ENCODE peak calls at places on chromosomes 1 and 21, in seven cellular contexts. One of them, this sample, is unnamed.

GRCh38 chr1:160020196-160020595 is 11.6 kb downstream of the PIGM start:
- DNase-seq in choroid plexus epithelial cell: no peak
- DNase-seq in GM23338: no peak
- DNase-seq in right atrium auricular region: no peak
- DNase-seq in fibroblast of lung: no peak
- DNase-seq in fibroblast of pulmonary artery: no peak
- DNase-seq in CD8-positive, alpha-beta T cell: no peak
- DNase-seq in this sample: no peak

GRCh38 chr1:23727362-23727811 is 15.9 kb upstream of the ELOA start:
- DNase-seq in CD8-positive, alpha-beta T cell: no peak
- DNase-seq in right atrium auricular region: peak
- DNase-seq in fibroblast of lung: peak
- DNase-seq in fibroblast of pulmonary artery: peak
- DNase-seq in choroid plexus epithelial cell: peak
- DNase-seq in GM23338: no peak
- DNase-seq in this sample: peak

GRCh38 chr1:18200136-18200717 is 92.6 kb downstream of the IGSF21 start:
- DNase-seq in fibroblast of pulmonary artery: no peak
- DNase-seq in CD8-positive, alpha-beta T cell: no peak
- DNase-seq in choroid plexus epithelial cell: no peak
- DNase-seq in right atrium auricular region: no peak
- DNase-seq in fibroblast of lung: no peak
- DNase-seq in GM23338: peak
- DNase-seq in this sample: no peak

GRCh38 chr1:217526636-217527035 is 104.3 kb downstream of the GPATCH2 start:
- DNase-seq in CD8-positive, alpha-beta T cell: no peak
- DNase-seq in choroid plexus epithelial cell: peak
- DNase-seq in right atrium auricular region: no peak
- DNase-seq in fibroblast of pulmonary artery: no peak
- DNase-seq in GM23338: no peak
- DNase-seq in fibroblast of lung: no peak
- DNase-seq in this sample: no peak

GRCh38 chr1:150066838-150067183 is 765 bp upstream of the VPS45 start:
- DNase-seq in right atrium auricular region: no peak
- DNase-seq in fibroblast of lung: no peak
- DNase-seq in choroid plexus epithelial cell: peak
- DNase-seq in GM23338: peak
- DNase-seq in fibroblast of pulmonary artery: no peak
- DNase-seq in CD8-positive, alpha-beta T cell: peak
- DNase-seq in this sample: no peak

GRCh38 chr1:177045156-177045555 is 119.4 kb downstream of the ASTN1 start:
- DNase-seq in GM23338: no peak
- DNase-seq in fibroblast of pulmonary artery: no peak
- DNase-seq in choroid plexus epithelial cell: no peak
- DNase-seq in CD8-positive, alpha-beta T cell: no peak
- DNase-seq in right atrium auricular region: no peak
- DNase-seq in fibroblast of lung: no peak
- DNase-seq in this sample: no peak

GRCh38 chr1:110370827-110371226 is 20.0 kb downstream of the SLC16A4 start:
- DNase-seq in fibroblast of pulmonary artery: peak
- DNase-seq in GM23338: no peak
- DNase-seq in choroid plexus epithelial cell: peak
- DNase-seq in fibroblast of lung: peak
- DNase-seq in CD8-positive, alpha-beta T cell: no peak
- DNase-seq in right atrium auricular region: no peak
- DNase-seq in this sample: no peak

GRCh38 chr1:58251415-58252073 is 295.0 kb downstream of the OMA1 start:
- DNase-seq in right atrium auricular region: no peak
- DNase-seq in CD8-positive, alpha-beta T cell: no peak
- DNase-seq in choroid plexus epithelial cell: peak
- DNase-seq in fibroblast of lung: no peak
- DNase-seq in GM23338: peak
- DNase-seq in fibroblast of pulmonary artery: peak
- DNase-seq in this sample: peak

GRCh38 chr1:94773931-94774422 is 46.2 kb upstream of the SLC44A3 start:
- DNase-seq in fibroblast of pulmonary artery: peak
- DNase-seq in CD8-positive, alpha-beta T cell: no peak
- DNase-seq in GM23338: peak
- DNase-seq in right atrium auricular region: no peak
- DNase-seq in fibroblast of lung: peak
- DNase-seq in choroid plexus epithelial cell: peak
- DNase-seq in this sample: no peak

GRCh38 chr21:42739061-42739931 is 85.9 kb downstream of the PDE9A start:
- DNase-seq in GM23338: no peak
- DNase-seq in fibroblast of lung: no peak
- DNase-seq in fibroblast of pulmonary artery: no peak
- DNase-seq in CD8-positive, alpha-beta T cell: no peak
- DNase-seq in choroid plexus epithelial cell: peak
- DNase-seq in right atrium auricular region: no peak
- DNase-seq in this sample: no peak

GRCh38 chr1:108719654-108720435 is 7.1 kb downstream of the FNDC7 start:
- DNase-seq in CD8-positive, alpha-beta T cell: no peak
- DNase-seq in right atrium auricular region: peak
- DNase-seq in fibroblast of lung: peak
- DNase-seq in choroid plexus epithelial cell: peak
- DNase-seq in GM23338: no peak
- DNase-seq in fibroblast of pulmonary artery: peak
- DNase-seq in this sample: no peak

GRCh38 chr1:207805841-207806421 is 54.1 kb downstream of the CD46 start:
- DNase-seq in GM23338: no peak
- DNase-seq in CD8-positive, alpha-beta T cell: no peak
- DNase-seq in fibroblast of lung: peak
- DNase-seq in fibroblast of pulmonary artery: peak
- DNase-seq in right atrium auricular region: peak
- DNase-seq in choroid plexus epithelial cell: peak
- DNase-seq in this sample: no peak

GRCh38 chr1:85417876-85418275 is 47.1 kb downstream of the DDAH1 start:
- DNase-seq in fibroblast of pulmonary artery: no peak
- DNase-seq in GM23338: no peak
- DNase-seq in right atrium auricular region: no peak
- DNase-seq in CD8-positive, alpha-beta T cell: no peak
- DNase-seq in fibroblast of lung: no peak
- DNase-seq in choroid plexus epithelial cell: no peak
- DNase-seq in this sample: no peak

GRCh38 chr1:220810179-220810653 is 23.5 kb downstream of the MTARC1 start:
- DNase-seq in fibroblast of pulmonary artery: peak
- DNase-seq in fibroblast of lung: peak
- DNase-seq in CD8-positive, alpha-beta T cell: peak
- DNase-seq in GM23338: peak
- DNase-seq in right atrium auricular region: peak
- DNase-seq in choroid plexus epithelial cell: peak
- DNase-seq in this sample: peak

DNA sequence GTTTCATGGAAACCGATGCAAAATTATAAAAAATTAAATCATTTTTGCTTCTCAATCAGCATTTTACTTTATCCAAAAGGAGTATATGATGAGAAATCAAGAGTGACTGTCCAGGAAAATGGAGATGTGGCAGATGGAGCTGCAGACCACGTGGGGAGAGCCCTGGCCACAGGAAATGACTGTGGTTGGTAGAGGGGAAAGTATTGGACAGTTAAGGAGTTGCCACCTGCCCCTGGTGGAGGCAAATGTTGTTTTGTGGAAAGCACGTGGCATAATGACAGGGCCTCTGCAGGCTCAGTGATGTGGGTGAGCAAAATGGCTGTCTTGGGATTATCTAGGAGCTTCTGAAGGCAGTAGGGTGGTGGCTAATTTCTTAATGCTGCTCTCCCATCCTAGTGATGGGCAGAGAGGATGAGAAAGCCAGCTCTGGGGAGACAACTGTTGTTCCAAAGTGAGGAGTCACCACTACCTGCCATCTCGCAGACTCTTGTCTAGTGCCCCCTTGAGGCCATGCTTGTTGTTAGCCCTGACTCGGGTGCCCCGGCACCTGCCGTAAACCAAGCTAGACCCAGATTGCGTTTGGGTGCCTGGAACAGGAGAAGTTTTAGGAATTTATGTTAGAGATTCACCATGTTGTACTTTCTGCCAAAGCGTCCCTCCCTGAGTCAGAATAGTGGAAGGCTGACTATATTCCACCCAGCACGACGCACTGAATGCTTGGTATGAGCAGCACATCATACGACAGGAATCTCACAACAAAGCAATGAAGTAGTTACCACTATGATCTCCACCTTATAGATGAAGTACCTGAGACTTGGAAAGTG is 144.0 kb downstream of the ROR1 start:
- DNase-seq in choroid plexus epithelial cell: peak
- DNase-seq in fibroblast of pulmonary artery: no peak
- DNase-seq in CD8-positive, alpha-beta T cell: no peak
- DNase-seq in fibroblast of lung: no peak
- DNase-seq in GM23338: peak
- DNase-seq in right atrium auricular region: no peak
- DNase-seq in this sample: no peak
- TF ChIP-seq CTCF in choroid plexus epithelial cell: peak
- TF ChIP-seq CTCF in fibroblast of pulmonary artery: peak
- TF ChIP-seq CTCF in CD8-positive, alpha-beta T cell: no peak
- TF ChIP-seq CTCF in fibroblast of lung: peak
- TF ChIP-seq CTCF in GM23338: peak
- TF ChIP-seq CTCF in right atrium auricular region: no peak
- TF ChIP-seq CTCF in this sample: no peak

GRCh38 chr1:161198877-161199431 is at the start of gene ADAMTS4:
- DNase-seq in GM23338: peak
- DNase-seq in choroid plexus epithelial cell: peak
- DNase-seq in fibroblast of pulmonary artery: peak
- DNase-seq in right atrium auricular region: peak
- DNase-seq in CD8-positive, alpha-beta T cell: no peak
- DNase-seq in fibroblast of lung: peak
- DNase-seq in this sample: no peak

GRCh38 chr1:161199506-161200119 is 759 bp upstream of the ADAMTS4 start:
- DNase-seq in choroid plexus epithelial cell: no peak
- DNase-seq in right atrium auricular region: no peak
- DNase-seq in fibroblast of lung: no peak
- DNase-seq in CD8-positive, alpha-beta T cell: no peak
- DNase-seq in fibroblast of pulmonary artery: peak
- DNase-seq in GM23338: peak
- DNase-seq in this sample: no peak

GRCh38 chr1:161196521-161197451 is 2.1 kb downstream of the ADAMTS4 start:
- DNase-seq in fibroblast of pulmonary artery: peak
- DNase-seq in choroid plexus epithelial cell: peak
- DNase-seq in CD8-positive, alpha-beta T cell: no peak
- DNase-seq in fibroblast of lung: peak
- DNase-seq in GM23338: peak
- DNase-seq in right atrium auricular region: no peak
- DNase-seq in this sample: no peak

GRCh38 chr1:161197560-161198205 is 1.2 kb downstream of the ADAMTS4 start:
- DNase-seq in fibroblast of lung: no peak
- DNase-seq in right atrium auricular region: no peak
- DNase-seq in CD8-positive, alpha-beta T cell: no peak
- DNase-seq in fibroblast of pulmonary artery: no peak
- DNase-seq in choroid plexus epithelial cell: no peak
- DNase-seq in GM23338: no peak
- DNase-seq in this sample: no peak

DNA sequence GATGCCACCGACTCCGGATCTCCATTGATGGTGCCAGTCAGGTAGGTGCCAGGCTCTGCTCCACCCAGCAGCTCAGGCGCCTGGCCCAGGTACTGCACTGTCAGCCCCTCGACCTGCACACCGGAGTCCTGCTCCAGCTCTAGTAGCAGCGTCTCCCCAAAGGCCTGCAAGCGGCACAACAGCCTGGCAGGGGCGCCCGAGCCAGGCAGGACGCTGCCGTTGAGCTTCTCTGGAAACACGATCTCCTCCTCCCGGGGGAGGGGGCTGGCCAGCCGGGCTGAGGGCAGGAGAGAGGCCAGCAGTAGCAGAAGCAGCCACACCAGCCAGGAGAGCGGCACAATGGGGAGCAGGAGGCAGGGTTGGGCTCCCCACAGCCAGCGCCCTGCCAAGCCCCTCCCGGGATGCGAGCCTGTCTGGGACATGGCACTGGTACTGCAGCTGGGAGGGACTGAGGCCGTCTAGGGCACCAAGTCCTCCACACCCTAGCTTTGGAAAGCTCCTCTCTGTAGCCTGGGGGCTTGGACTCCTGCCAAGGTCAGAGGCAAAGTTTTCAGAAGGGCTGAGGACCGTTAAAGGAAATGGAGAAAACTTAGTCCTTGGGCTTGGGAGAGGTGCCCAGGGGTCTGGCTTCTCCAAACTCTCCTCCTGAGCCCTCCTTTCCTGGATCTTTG is 513 bp downstream of the ADAMTS4 start:
- DNase-seq in GM23338: peak
- DNase-seq in choroid plexus epithelial cell: peak
- DNase-seq in right atrium auricular region: no peak
- DNase-seq in CD8-positive, alpha-beta T cell: no peak
- DNase-seq in fibroblast of lung: peak
- DNase-seq in fibroblast of pulmonary artery: peak
- DNase-seq in this sample: no peak
- H3K4me3 ChIP-seq in GM23338: peak
- H3K4me3 ChIP-seq in choroid plexus epithelial cell: peak
- H3K4me3 ChIP-seq in right atrium auricular region: peak
- H3K4me3 ChIP-seq in CD8-positive, alpha-beta T cell: no peak
- H3K4me3 ChIP-seq in fibroblast of lung: peak
- H3K4me3 ChIP-seq in fibroblast of pulmonary artery: peak
- H3K4me3 ChIP-seq in this sample: no peak

GRCh38 chr1:231544943-231545592 is 16.6 kb downstream of the TSNAX start:
- DNase-seq in right atrium auricular region: no peak
- DNase-seq in GM23338: no peak
- DNase-seq in choroid plexus epithelial cell: no peak
- DNase-seq in fibroblast of pulmonary artery: peak
- DNase-seq in CD8-positive, alpha-beta T cell: no peak
- DNase-seq in fibroblast of lung: no peak
- DNase-seq in this sample: no peak

GRCh38 chr1:231549733-231550447 is 21.4 kb downstream of the TSNAX start:
- DNase-seq in GM23338: no peak
- DNase-seq in right atrium auricular region: no peak
- DNase-seq in choroid plexus epithelial cell: no peak
- DNase-seq in CD8-positive, alpha-beta T cell: no peak
- DNase-seq in fibroblast of lung: no peak
- DNase-seq in fibroblast of pulmonary artery: no peak
- DNase-seq in this sample: no peak

GRCh38 chr1:231553320-231553719 is 24.9 kb downstream of the TSNAX start:
- DNase-seq in GM23338: no peak
- DNase-seq in CD8-positive, alpha-beta T cell: no peak
- DNase-seq in fibroblast of pulmonary artery: no peak
- DNase-seq in choroid plexus epithelial cell: no peak
- DNase-seq in right atrium auricular region: no peak
- DNase-seq in fibroblast of lung: no peak
- DNase-seq in this sample: no peak

GRCh38 chr1:231554969-231555368 is 26.5 kb downstream of the TSNAX start:
- DNase-seq in GM23338: no peak
- DNase-seq in choroid plexus epithelial cell: no peak
- DNase-seq in fibroblast of pulmonary artery: no peak
- DNase-seq in right atrium auricular region: no peak
- DNase-seq in fibroblast of lung: no peak
- DNase-seq in CD8-positive, alpha-beta T cell: no peak
- DNase-seq in this sample: no peak

GRCh38 chr1:231550448-231550781 is 21.9 kb downstream of the TSNAX start:
- DNase-seq in choroid plexus epithelial cell: peak
- DNase-seq in GM23338: peak
- DNase-seq in fibroblast of lung: no peak
- DNase-seq in fibroblast of pulmonary artery: peak
- DNase-seq in CD8-positive, alpha-beta T cell: peak
- DNase-seq in right atrium auricular region: no peak
- DNase-seq in this sample: no peak
- TF ChIP-seq CTCF in choroid plexus epithelial cell: peak
- TF ChIP-seq CTCF in GM23338: peak
- TF ChIP-seq CTCF in fibroblast of lung: peak
- TF ChIP-seq CTCF in fibroblast of pulmonary artery: peak
- TF ChIP-seq CTCF in CD8-positive, alpha-beta T cell: peak
- TF ChIP-seq CTCF in right atrium auricular region: no peak
- TF ChIP-seq CTCF in this sample: peak

DNA sequence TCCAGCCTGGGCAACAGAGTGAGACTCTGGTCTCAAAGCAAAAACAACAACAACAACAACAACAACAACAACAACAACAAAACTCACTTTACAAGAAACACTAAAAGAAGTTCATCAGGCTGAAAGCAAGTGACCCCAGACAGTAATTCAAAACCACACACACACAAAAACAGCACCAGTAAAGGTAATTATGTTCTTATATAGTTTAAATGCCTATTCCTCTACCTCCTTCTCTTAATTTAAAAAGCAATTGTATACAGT is 1.7 kb downstream of the C1orf174 start:
- DNase-seq in fibroblast of pulmonary artery: no peak
- DNase-seq in choroid plexus epithelial cell: no peak
- DNase-seq in right atrium auricular region: no peak
- DNase-seq in CD8-positive, alpha-beta T cell: no peak
- DNase-seq in fibroblast of lung: no peak
- DNase-seq in GM23338: no peak
- DNase-seq in this sample: no peak
- H3K4me3 ChIP-seq in fibroblast of pulmonary artery: no peak
- H3K4me3 ChIP-seq in choroid plexus epithelial cell: no peak
- H3K4me3 ChIP-seq in right atrium auricular region: no peak
- H3K4me3 ChIP-seq in CD8-positive, alpha-beta T cell: no peak
- H3K4me3 ChIP-seq in fibroblast of lung: no peak
- H3K4me3 ChIP-seq in GM23338: no peak
- H3K4me3 ChIP-seq in this sample: no peak

This sample was measured in HL-60.